ENCODE peak calls at places on chromosomes 1 and 21, in nine cellular contexts. F is cardiac fibroblast; W is MM.1S; V is heart right ventricle; S is GM12878; K is CD8-positive, alpha-beta T cell; P is lower leg skin; M is cardiac muscle cell; T is body of pancreas. O is an unnamed sample.

GRCh38 chr1:11873954-11874562 is 15.3 kb upstream of the NPPB start:
- DNase-seq in K (no peak), P (no peak), S (no peak), W (no peak), M (no peak), F (no peak), T (peak; percentile 11), V (peak; percentile 91), O (no peak)

GRCh38 chr1:108686609-108687313 is 5.3 kb upstream of the PRPF38B start:
- DNase-seq in P (no peak), V (no peak), S (no peak), M (no peak), T (no peak), W (no peak), F (peak; percentile 34), K (no peak), O (peak; percentile 57)

GRCh38 chr21:32826317-32827167 is 55.0 kb upstream of the PAXBP1 start:
- DNase-seq in F (peak; percentile 79), P (no peak), K (peak; percentile 24), V (peak; percentile 23), T (peak; percentile 54), W (peak; percentile 77), M (peak; percentile 68), S (peak; percentile 13), O (peak; percentile 74)

GRCh38 chr1:231020139-231020601 is 19.9 kb downstream of the FAM89A start:
- DNase-seq in V (peak; percentile 21), W (peak; percentile 5), M (no peak), P (peak; percentile 82), T (no peak), S (no peak), K (no peak), F (peak; percentile 36), O (no peak)

GRCh38 chr21:37389456-37389855 is 22.9 kb downstream of the DYRK1A start:
- DNase-seq in T (no peak), V (no peak), M (no peak), F (no peak), K (no peak), S (no peak), W (no peak), P (no peak), O (no peak)

GRCh38 chr1:148158594-148158993 is 6.5 kb upstream of the NBPF11 start:
- DNase-seq in P (no peak), K (no peak), F (no peak), T (no peak), V (no peak), S (no peak), W (no peak), M (no peak), O (no peak)

GRCh38 chr1:37793773-37794371 is at the start of gene MANEAL:
- DNase-seq in W (peak; percentile 68), F (peak; percentile 41), V (no peak), M (peak; percentile 88), K (peak; percentile 35), T (peak; percentile 66), P (no peak), S (no peak), O (peak; percentile 42)

GRCh38 chr1:245622332-245623014 is 467.7 kb downstream of the KIF26B start:
- DNase-seq in S (no peak), P (no peak), T (no peak), V (no peak), W (no peak), K (no peak), M (no peak), F (no peak), O (no peak)

GRCh38 chr1:31703431-31704260 is at the start of gene COL16A1:
- DNase-seq in F (peak; percentile 22), W (no peak), K (no peak), V (peak; percentile 77), S (no peak), M (peak; percentile 30), P (peak; percentile 97), T (peak; percentile 56), O (peak; percentile 67)

GRCh38 chr1:206911064-206911663 is 10.6 kb downstream of the FCMR start:
- DNase-seq in T (peak; percentile 63), F (peak; percentile 85), M (peak; percentile 69), S (no peak), P (no peak), W (peak; percentile 42), K (no peak), V (no peak), O (peak; percentile 81)

GRCh38 chr1:117171900-117172501 is 38.7 kb downstream of the VTCN1 start:
- DNase-seq in S (no peak), F (peak; percentile 89), K (no peak), M (no peak), T (peak; percentile 94), P (no peak), V (peak; percentile 10), W (no peak), O (peak; percentile 92)

GRCh38 chr1:83555871-83556270 is 443.1 kb downstream of the TTLL7 start:
- DNase-seq in P (no peak), W (no peak), F (no peak), M (no peak), S (no peak), T (no peak), V (no peak), K (no peak), O (no peak)

GRCh38 chr1:182674346-182675246 is 9.8 kb downstream of the RGS8 start:
- DNase-seq in W (no peak), F (no peak), M (peak; percentile 61), V (peak; percentile 14), P (no peak), K (no peak), T (no peak), S (no peak), O (no peak)

GRCh38 chr1:208533746-208534603 is 289.8 kb upstream of the PLXNA2 start:
- DNase-seq in M (no peak), W (no peak), K (no peak), S (no peak), V (no peak), F (no peak), T (no peak), P (no peak), O (no peak)

DNA sequence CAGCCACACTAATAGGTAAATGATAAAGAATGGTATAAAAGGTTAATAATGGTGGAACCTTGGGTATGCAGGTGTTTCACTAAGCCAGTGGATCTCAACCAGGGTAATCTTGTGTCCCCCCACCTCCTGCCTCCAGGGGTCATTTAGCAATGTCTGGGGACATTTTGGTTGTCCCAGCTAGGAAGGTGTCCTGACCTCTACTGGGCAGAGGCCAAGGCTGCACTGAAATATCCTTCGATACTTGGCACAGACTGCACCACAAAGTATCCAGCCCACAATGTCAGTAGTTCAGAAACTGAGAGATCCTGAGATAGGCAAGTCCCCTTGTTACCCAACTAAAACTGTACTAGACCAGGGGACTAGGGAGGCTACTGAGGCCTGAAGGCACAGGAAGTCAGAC is 113.6 kb upstream of the TIAM1 start:
- DNase-seq in T (no peak), S (no peak), P (no peak), W (peak; percentile 16), M (no peak), K (no peak), V (no peak), F (no peak), O (no peak)
- TF ChIP-seq CTCF in T (no peak), S (no peak), P (no peak), W (peak; percentile 39), M (no peak), K (no peak), V (peak; percentile 11), F (no peak), O (no peak)

GRCh38 chr1:242430956-242431355 is 93.5 kb downstream of the PLD5 start:
- DNase-seq in S (no peak), W (no peak), M (no peak), K (no peak), P (no peak), F (no peak), V (no peak), T (no peak), O (no peak)

GRCh38 chr1:242427519-242427918 is 97.0 kb downstream of the PLD5 start:
- DNase-seq in K (no peak), F (no peak), S (no peak), V (no peak), T (no peak), W (no peak), P (no peak), M (no peak), O (no peak)

GRCh38 chr1:242431786-242432185 is 92.7 kb downstream of the PLD5 start:
- DNase-seq in F (no peak), M (no peak), S (no peak), K (no peak), P (no peak), W (no peak), V (no peak), T (no peak), O (no peak)

GRCh38 chr1:242426271-242426905 is 98.1 kb downstream of the PLD5 start:
- DNase-seq in T (no peak), S (no peak), K (no peak), F (no peak), V (no peak), P (no peak), W (no peak), M (no peak), O (no peak)

GRCh38 chr1:242428403-242429190 is 95.9 kb downstream of the PLD5 start:
- DNase-seq in M (no peak), K (no peak), W (no peak), F (no peak), T (no peak), V (no peak), P (no peak), S (no peak), O (no peak)
- H3K4me3 ChIP-seq in M (no peak overlapping the region), K (no peak overlapping the region), W (no peak overlapping the region), F (no peak overlapping the region), T (no peak overlapping the region), V (no peak overlapping the region), P (no peak overlapping the region), S (no peak overlapping the region), O (no peak overlapping the region)

DNA sequence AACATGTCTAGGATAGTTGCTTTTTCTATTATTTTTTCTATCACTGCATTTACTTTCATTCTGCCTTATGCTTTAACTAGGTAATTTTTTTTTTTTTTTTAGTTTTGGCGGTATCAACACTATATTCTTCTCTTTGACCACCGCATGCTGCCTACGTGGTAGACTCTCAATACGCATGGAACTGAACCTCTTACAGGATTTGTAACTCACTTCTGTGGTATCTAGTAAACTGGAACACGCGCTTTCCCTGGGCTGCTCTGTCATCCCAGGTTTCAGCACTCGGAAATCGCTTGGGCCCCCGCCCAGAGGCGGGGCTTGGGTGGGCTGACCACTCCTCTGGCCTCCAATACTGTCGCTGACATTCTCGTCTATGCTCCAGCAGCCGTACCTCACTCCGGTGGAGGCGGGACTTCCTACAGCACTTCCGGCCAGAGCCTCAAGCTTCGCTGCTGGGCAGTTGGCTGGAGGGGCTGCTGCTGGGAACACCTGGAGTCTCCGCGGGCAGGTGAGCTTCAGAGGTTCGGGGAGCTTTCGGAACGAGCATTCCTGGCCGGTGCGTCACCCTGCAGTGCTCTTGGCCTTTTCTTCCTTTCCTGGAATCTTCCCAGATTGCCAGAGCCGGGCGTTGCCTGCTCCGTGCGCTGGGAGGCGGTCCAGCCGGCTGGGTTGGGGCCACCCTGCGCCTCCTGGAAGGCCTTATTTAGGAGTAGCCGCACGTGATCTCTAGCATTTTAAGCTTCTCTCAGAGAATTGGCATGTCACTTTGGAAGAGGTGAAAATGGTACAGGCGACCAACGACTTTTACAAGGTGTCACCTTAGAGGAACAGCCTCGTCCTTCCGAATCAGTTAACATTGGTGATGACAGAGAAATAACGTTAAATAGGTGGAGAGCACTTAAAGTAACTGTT is at the start of gene TBCE:
- DNase-seq in V (peak; percentile 96), K (peak; percentile 74), W (peak; percentile 98), S (peak; percentile 84), M (peak; percentile 98), T (peak; percentile 99), P (peak; percentile 99), F (peak; percentile 97), O (peak; percentile 97)
- TF ChIP-seq CTCF in V (peak; percentile 23), K (no peak), W (peak; percentile 8), S (no peak), M (peak; percentile 21), T (peak; percentile 24), P (no peak), F (peak; percentile 43), O (peak; percentile 11)

GRCh38 chr21:46295177-46295711 is 9.1 kb downstream of the YBEY start:
- DNase-seq in K (no peak), F (peak; percentile 69), S (no peak), P (no peak), M (no peak), W (no peak), T (no peak), V (peak; percentile 38), O (peak; percentile 75)
- H3K4me3 ChIP-seq in K (no peak overlapping the region), F (no peak overlapping the region), S (no peak overlapping the region), P (no peak overlapping the region), M (no peak overlapping the region), W (no peak overlapping the region), T (no peak overlapping the region), V (no peak overlapping the region), O (no peak overlapping the region)

O was measured in fibroblast of mammary gland.